ENCODE peak calls at places on chromosomes 7 and 10, in six cellular contexts. One of them, this sample, is unnamed.

GRCh38 chr7:46153951-46154787 is 233.1 kb upstream of the IGFBP3 start:
- DNase-seq in H9: no peak
- DNase-seq in neuronal stem cell: no peak
- DNase-seq in IMR-90: no peak
- DNase-seq in H1: no peak
- DNase-seq in trophoblast cell: peak; percentile 100
- DNase-seq in this sample: peak; percentile 49

GRCh38 chr7:11343818-11344413 is 370.2 kb downstream of the PHF14 start:
- DNase-seq in trophoblast cell: no peak
- DNase-seq in IMR-90: peak; percentile 26
- DNase-seq in neuronal stem cell: peak; percentile 65
- DNase-seq in H1: no peak
- DNase-seq in H9: no peak
- DNase-seq in this sample: peak; percentile 53

GRCh38 chr7:49980414-49980813 is 112.6 kb downstream of the ZPBP start:
- DNase-seq in trophoblast cell: no peak
- DNase-seq in neuronal stem cell: no peak
- DNase-seq in IMR-90: no peak
- DNase-seq in H9: no peak
- DNase-seq in H1: no peak
- DNase-seq in this sample: peak; percentile 6

GRCh38 chr7:44131173-44132009 is 8.0 kb upstream of the POLD2 start:
- DNase-seq in trophoblast cell: peak; percentile 33
- DNase-seq in H9: peak; percentile 64
- DNase-seq in IMR-90: no peak
- DNase-seq in neuronal stem cell: no peak
- DNase-seq in H1: no peak
- DNase-seq in this sample: peak; percentile 83

GRCh38 chr7:80468931-80469714 is 42.7 kb downstream of the GNAT3 start:
- DNase-seq in H1: no peak
- DNase-seq in trophoblast cell: no peak
- DNase-seq in IMR-90: peak; percentile 76
- DNase-seq in H9: no peak
- DNase-seq in neuronal stem cell: no peak
- DNase-seq in this sample: no peak

GRCh38 chr7:11830582-11831382 is 1.2 kb downstream of the THSD7A start:
- DNase-seq in neuronal stem cell: no peak
- DNase-seq in IMR-90: peak; percentile 1
- DNase-seq in H9: no peak
- DNase-seq in trophoblast cell: peak; percentile 4
- DNase-seq in H1: no peak
- DNase-seq in this sample: peak; percentile 42

GRCh38 chr7:137840183-137840779 is 6.5 kb downstream of the DGKI start:
- DNase-seq in H9: no peak
- DNase-seq in neuronal stem cell: peak; percentile 57
- DNase-seq in IMR-90: no peak
- DNase-seq in trophoblast cell: no peak
- DNase-seq in H1: no peak
- DNase-seq in this sample: no peak

GRCh38 chr7:17598846-17599245 is 300.4 kb downstream of the AHR start:
- DNase-seq in trophoblast cell: no peak
- DNase-seq in H1: no peak
- DNase-seq in H9: no peak
- DNase-seq in IMR-90: peak; percentile 23
- DNase-seq in neuronal stem cell: no peak
- DNase-seq in this sample: no peak

GRCh38 chr10:35300063-35300699 is 36.1 kb upstream of the CCNY start:
- DNase-seq in trophoblast cell: peak; percentile 14
- DNase-seq in IMR-90: peak; percentile 43
- DNase-seq in H9: no peak
- DNase-seq in H1: peak; percentile 5
- DNase-seq in neuronal stem cell: no peak
- DNase-seq in this sample: peak; percentile 43

GRCh38 chr7:158512869-158513268 is 74.8 kb downstream of the PTPRN2 start:
- DNase-seq in H1: no peak
- DNase-seq in neuronal stem cell: no peak
- DNase-seq in trophoblast cell: no peak
- DNase-seq in H9: no peak
- DNase-seq in IMR-90: no peak
- DNase-seq in this sample: no peak

GRCh38 chr7:46432666-46433065 is 511.6 kb upstream of the IGFBP3 start:
- DNase-seq in H1: no peak
- DNase-seq in H9: no peak
- DNase-seq in IMR-90: peak; percentile 31
- DNase-seq in neuronal stem cell: no peak
- DNase-seq in trophoblast cell: no peak
- DNase-seq in this sample: no peak

GRCh38 chr10:77391605-77392235 is 245.9 kb downstream of the KCNMA1 start:
- DNase-seq in trophoblast cell: peak; percentile 64
- DNase-seq in H1: peak; percentile 62
- DNase-seq in H9: peak; percentile 89
- DNase-seq in IMR-90: peak; percentile 87
- DNase-seq in neuronal stem cell: peak; percentile 84
- DNase-seq in this sample: peak; percentile 94

GRCh38 chr7:33157311-33157710 is 27.9 kb downstream of the BBS9 start:
- DNase-seq in neuronal stem cell: no peak
- DNase-seq in H1: no peak
- DNase-seq in H9: no peak
- DNase-seq in IMR-90: peak; percentile 6
- DNase-seq in trophoblast cell: no peak
- DNase-seq in this sample: no peak

GRCh38 chr7:47852330-47853245 is 95.7 kb downstream of the PKD1L1 start:
- DNase-seq in H9: peak; percentile 66
- DNase-seq in neuronal stem cell: no peak
- DNase-seq in trophoblast cell: no peak
- DNase-seq in IMR-90: no peak
- DNase-seq in H1: no peak
- DNase-seq in this sample: peak; percentile 53

GRCh38 chr10:18615618-18616017 is 35.8 kb downstream of the NSUN6 start:
- DNase-seq in H1: no peak
- DNase-seq in IMR-90: no peak
- DNase-seq in H9: no peak
- DNase-seq in trophoblast cell: no peak
- DNase-seq in neuronal stem cell: no peak
- DNase-seq in this sample: no peak

GRCh38 chr10:17428616-17429097 is 25.7 kb downstream of the ST8SIA6 start:
- DNase-seq in trophoblast cell: no peak
- DNase-seq in neuronal stem cell: no peak
- DNase-seq in IMR-90: no peak
- DNase-seq in H9: no peak
- DNase-seq in H1: no peak
- DNase-seq in this sample: no peak

GRCh38 chr7:27526991-27527722 is 135.5 kb downstream of the HIBADH start:
- DNase-seq in H9: no peak
- DNase-seq in IMR-90: no peak
- DNase-seq in H1: no peak
- DNase-seq in neuronal stem cell: no peak
- DNase-seq in trophoblast cell: no peak
- DNase-seq in this sample: no peak

GRCh38 chr7:145599376-145599775 is 517.2 kb upstream of the CNTNAP2 start:
- DNase-seq in H9: no peak
- DNase-seq in neuronal stem cell: no peak
- DNase-seq in IMR-90: no peak
- DNase-seq in trophoblast cell: no peak
- DNase-seq in H1: no peak
- DNase-seq in this sample: no peak

GRCh38 chr7:64312826-64313225 is 935 bp upstream of the ZNF736 start:
- DNase-seq in H9: no peak
- DNase-seq in neuronal stem cell: no peak
- DNase-seq in IMR-90: no peak
- DNase-seq in trophoblast cell: no peak
- DNase-seq in H1: no peak
- DNase-seq in this sample: no peak

GRCh38 chr7:10106609-10107008 is 867.1 kb upstream of the PHF14 start:
- DNase-seq in H9: no peak
- DNase-seq in neuronal stem cell: no peak
- DNase-seq in H1: no peak
- DNase-seq in IMR-90: no peak
- DNase-seq in trophoblast cell: no peak
- DNase-seq in this sample: no peak

GRCh38 chr7:80047032-80047431 is 87.6 kb upstream of the GNAI1 start:
- DNase-seq in IMR-90: peak; percentile 39
- DNase-seq in H9: no peak
- DNase-seq in H1: no peak
- DNase-seq in neuronal stem cell: no peak
- DNase-seq in trophoblast cell: no peak
- DNase-seq in this sample: no peak

GRCh38 chr7:567305-567883 is 47.7 kb upstream of the PDGFA start:
- DNase-seq in trophoblast cell: no peak
- DNase-seq in H9: no peak
- DNase-seq in H1: no peak
- DNase-seq in IMR-90: no peak
- DNase-seq in neuronal stem cell: no peak
- DNase-seq in this sample: no peak

GRCh38 chr10:93678386-93678785 is 24.0 kb downstream of the FRA10AC1 start:
- DNase-seq in neuronal stem cell: no peak
- DNase-seq in H9: no peak
- DNase-seq in H1: no peak
- DNase-seq in IMR-90: no peak
- DNase-seq in trophoblast cell: no peak
- DNase-seq in this sample: peak; percentile 82

GRCh38 chr7:2199956-2200583 is 32.7 kb downstream of the MAD1L1 start:
- DNase-seq in trophoblast cell: no peak
- DNase-seq in neuronal stem cell: no peak
- DNase-seq in IMR-90: no peak
- DNase-seq in H1: no peak
- DNase-seq in H9: peak; percentile 20
- DNase-seq in this sample: no peak

GRCh38 chr10:80187465-80188409 is 17.6 kb downstream of the ANXA11 start:
- DNase-seq in neuronal stem cell: no peak
- DNase-seq in H9: no peak
- DNase-seq in IMR-90: no peak
- DNase-seq in trophoblast cell: no peak
- DNase-seq in H1: no peak
- DNase-seq in this sample: no peak

GRCh38 chr7:18128846-18129245 is 101.2 kb upstream of the PRPS1L1 start:
- DNase-seq in IMR-90: no peak
- DNase-seq in trophoblast cell: no peak
- DNase-seq in neuronal stem cell: no peak
- DNase-seq in H9: no peak
- DNase-seq in H1: no peak
- DNase-seq in this sample: no peak

DNA sequence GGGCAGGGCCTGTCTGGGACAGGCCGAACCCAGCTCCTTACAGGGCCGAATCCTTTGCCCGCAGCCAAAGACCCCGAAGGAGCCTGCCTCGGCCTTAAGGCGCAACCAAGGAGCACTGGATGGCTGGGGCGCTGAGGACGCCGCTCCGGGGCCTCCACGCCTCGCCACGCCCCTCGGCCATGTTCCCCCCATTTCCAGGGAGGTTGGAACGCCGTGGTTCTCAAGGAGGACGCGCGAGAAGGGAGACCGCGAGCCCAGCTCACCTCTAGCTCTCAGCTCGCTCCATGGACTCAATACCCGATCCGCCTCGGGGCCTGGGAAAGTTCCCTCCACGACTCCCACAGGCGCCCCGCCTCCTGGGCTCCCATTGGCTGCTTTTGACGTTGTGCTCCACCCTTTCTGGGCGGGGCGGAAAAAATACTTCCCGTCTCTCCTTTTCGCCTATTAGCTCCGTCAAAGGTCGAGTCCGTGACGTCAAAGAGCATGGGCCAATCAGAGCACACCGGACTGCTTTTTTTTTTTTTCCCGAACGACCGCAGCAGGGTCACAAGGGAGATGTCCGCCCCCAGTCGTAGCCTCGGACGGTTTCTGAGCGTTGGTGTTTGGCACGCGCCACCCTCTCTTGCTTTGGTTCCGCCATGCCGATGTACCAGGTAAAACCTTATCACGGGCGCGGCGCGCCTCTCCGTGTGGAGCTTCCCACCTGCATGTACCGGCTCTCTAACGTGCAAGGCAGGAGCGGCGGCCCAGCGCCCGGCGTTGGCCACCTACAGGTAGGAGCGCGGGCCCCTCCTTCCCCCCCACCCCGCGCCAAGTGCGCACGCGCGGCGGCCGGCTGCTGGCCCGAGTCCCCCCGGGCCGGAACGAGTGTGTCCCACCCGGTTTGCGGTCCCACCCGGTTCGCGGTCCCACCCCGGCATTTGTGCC is 305.7 kb downstream of the TYW1 start:
- DNase-seq in H9: peak; percentile 98
- DNase-seq in H1: peak; percentile 91
- DNase-seq in neuronal stem cell: peak; percentile 99
- DNase-seq in trophoblast cell: peak; percentile 100
- DNase-seq in IMR-90: peak; percentile 99
- DNase-seq in this sample: peak; percentile 100
- H2BK5ac ChIP-seq in H9: no peak overlapping the region
- H2BK5ac ChIP-seq in H1: peak overlapping the region; percentile 68
- H2BK5ac ChIP-seq in neuronal stem cell: peak overlapping the region; percentile 83
- H2BK5ac ChIP-seq in trophoblast cell: peak overlapping the region; percentile 99
- H2BK5ac ChIP-seq in IMR-90: peak overlapping the region; percentile 89
- H2BK5ac ChIP-seq in this sample: no peak overlapping the region

GRCh38 chr10:43865275-43866135 is 216.8 kb upstream of the ZNF32 start:
- DNase-seq in H9: no peak
- DNase-seq in IMR-90: no peak
- DNase-seq in trophoblast cell: no peak
- DNase-seq in neuronal stem cell: no peak
- DNase-seq in H1: no peak
- DNase-seq in this sample: no peak

GRCh38 chr10:43866712-43867111 is 218.0 kb upstream of the ZNF32 start:
- DNase-seq in IMR-90: no peak
- DNase-seq in H1: no peak
- DNase-seq in H9: no peak
- DNase-seq in trophoblast cell: no peak
- DNase-seq in neuronal stem cell: no peak
- DNase-seq in this sample: no peak

GRCh38 chr10:43868362-43868672 is 219.6 kb upstream of the ZNF32 start:
- DNase-seq in IMR-90: no peak
- DNase-seq in neuronal stem cell: no peak
- DNase-seq in H9: no peak
- DNase-seq in H1: no peak
- DNase-seq in trophoblast cell: no peak
- DNase-seq in this sample: no peak

GRCh38 chr10:43867667-43868361 is 219.1 kb upstream of the ZNF32 start:
- DNase-seq in H9: no peak
- DNase-seq in H1: no peak
- DNase-seq in trophoblast cell: no peak
- DNase-seq in IMR-90: peak; percentile 86
- DNase-seq in neuronal stem cell: no peak
- DNase-seq in this sample: no peak

GRCh38 chr10:43867113-43867512 is 218.4 kb upstream of the ZNF32 start:
- DNase-seq in neuronal stem cell: no peak
- DNase-seq in H9: no peak
- DNase-seq in trophoblast cell: no peak
- DNase-seq in H1: no peak
- DNase-seq in IMR-90: no peak
- DNase-seq in this sample: no peak
- H3K4me2 ChIP-seq in neuronal stem cell: no peak overlapping the region
- H3K4me2 ChIP-seq in H9: no peak overlapping the region
- H3K4me2 ChIP-seq in trophoblast cell: no peak overlapping the region
- H3K4me2 ChIP-seq in H1: no peak overlapping the region
- H3K4me2 ChIP-seq in IMR-90: no peak overlapping the region
- H3K4me2 ChIP-seq in this sample: no peak overlapping the region

GRCh38 chr10:70903262-70903921 is 15.0 kb upstream of the PCBD1 start:
- DNase-seq in H9: peak; percentile 83
- DNase-seq in trophoblast cell: no peak
- DNase-seq in IMR-90: peak; percentile 44
- DNase-seq in neuronal stem cell: peak; percentile 49
- DNase-seq in H1: no peak
- DNase-seq in this sample: peak; percentile 72
- H4K8ac ChIP-seq in H9: no peak overlapping the region
- H4K8ac ChIP-seq in trophoblast cell: no peak overlapping the region
- H4K8ac ChIP-seq in IMR-90: no peak overlapping the region
- H4K8ac ChIP-seq in neuronal stem cell: no peak overlapping the region
- H4K8ac ChIP-seq in H1: no peak overlapping the region
- H4K8ac ChIP-seq in this sample: no peak overlapping the region

GRCh38 chr7:14821757-14822480 is 80.6 kb downstream of the DGKB start:
- DNase-seq in H1: no peak
- DNase-seq in H9: no peak
- DNase-seq in IMR-90: peak; percentile 47
- DNase-seq in trophoblast cell: no peak
- DNase-seq in neuronal stem cell: no peak
- DNase-seq in this sample: no peak
- H2BK5ac ChIP-seq in H1: no peak overlapping the region
- H2BK5ac ChIP-seq in H9: no peak overlapping the region
- H2BK5ac ChIP-seq in IMR-90: no peak overlapping the region
- H2BK5ac ChIP-seq in trophoblast cell: no peak overlapping the region
- H2BK5ac ChIP-seq in neuronal stem cell: no peak overlapping the region
- H2BK5ac ChIP-seq in this sample: no peak overlapping the region

This sample was measured in mesendoderm.